ENCODE peak calls at places on chromosomes 4 and X, in eight cellular contexts. W, D, K, A, N, E, R and X are unnamed samples.

GRCh38 chr4:152327606-152328453 is 208.1 kb downstream of the FBXW7 start:
- DNase-seq in A (no peak), E (no peak), K (no peak), W (no peak), R (no peak), D (no peak), N (no peak), X (no peak)

GRCh38 chr4:80015407-80016189 is 57.4 kb downstream of the ANTXR2 start:
- DNase-seq in A (no peak), N (no peak), D (no peak), R (no peak), E (no peak), K (no peak), W (no peak), X (no peak)

GRCh38 chr4:128601992-128602695 is 207.4 kb upstream of the JADE1 start:
- DNase-seq in R (no peak), W (no peak), N (peak), E (peak), D (no peak), A (no peak), K (no peak), X (no peak)

GRCh38 chr4:168484626-168485025 is 4.3 kb upstream of the DDX60L start:
- DNase-seq in R (no peak), E (peak), N (peak), A (no peak), K (no peak), W (no peak), D (no peak), X (no peak)

GRCh38 chrX:77505227-77505626 is 58.0 kb downstream of the FGF16 start:
- DNase-seq in R (no peak), K (no peak), W (no peak), D (no peak), N (peak), A (peak), E (peak), X (no peak)

GRCh38 chr4:6894528-6895498 is 14.8 kb upstream of the TBC1D14 start:
- DNase-seq in R (no peak), N (no peak), A (no peak), W (no peak), K (no peak), E (no peak), D (no peak), X (no peak)

GRCh38 chrX:148537556-148538182 is 37.3 kb downstream of the AFF2 start:
- DNase-seq in W (no peak), E (no peak), D (no peak), A (no peak), R (no peak), N (no peak), K (no peak), X (no peak)

GRCh38 chrX:41491267-41492004 is 44.3 kb downstream of the NYX start:
- DNase-seq in R (no peak), K (no peak), N (peak), D (no peak), W (peak), A (peak), E (peak), X (no peak)

GRCh38 chr4:60682901-60683300 is 517.2 kb upstream of the ADGRL3 start:
- DNase-seq in W (no peak), N (no peak), E (peak), R (no peak), A (no peak), K (no peak), D (no peak), X (no peak)

GRCh38 chr4:140061194-140061593 is 92.8 kb downstream of the MAML3 start:
- DNase-seq in R (no peak), K (no peak), W (no peak), A (no peak), N (peak), D (no peak), E (no peak), X (no peak)

GRCh38 chr4:109011241-109012031 is 248.6 kb upstream of the ETNPPL start:
- DNase-seq in E (no peak), W (no peak), A (no peak), N (no peak), D (no peak), R (no peak), K (no peak), X (no peak)

GRCh38 chr4:71538528-71538927 is 199.7 kb downstream of the SLC4A4 start:
- DNase-seq in K (no peak), E (no peak), A (no peak), N (no peak), R (no peak), D (no peak), W (no peak), X (no peak)

GRCh38 chrX:9746148-9746880 is 19.3 kb downstream of the GPR143 start:
- DNase-seq in K (no peak), W (no peak), D (no peak), E (peak), N (no peak), A (peak), R (no peak), X (no peak)

GRCh38 chrX:101986571-101986970 is 54.7 kb upstream of the ZMAT1 start:
- DNase-seq in A (peak), W (no peak), N (no peak), R (no peak), E (no peak), D (no peak), K (no peak), X (no peak)

GRCh38 chrX:54180403-54180802 is 2.7 kb downstream of the FAM120C start:
- DNase-seq in R (no peak), N (no peak), W (no peak), K (no peak), A (no peak), D (no peak), E (peak), X (no peak)

GRCh38 chr4:147367841-147368385 is 113.0 kb upstream of the EDNRA start:
- DNase-seq in D (no peak), N (peak), E (no peak), K (no peak), W (no peak), R (no peak), A (no peak), X (no peak)

GRCh38 chr4:75248770-75249467 is 265.3 kb downstream of the RCHY1 start:
- DNase-seq in K (no peak), A (no peak), D (no peak), E (no peak), W (no peak), N (no peak), R (no peak), X (no peak)

GRCh38 chrX:12949927-12950656 is 24.8 kb upstream of the TMSB4X start:
- DNase-seq in W (no peak), N (peak), K (no peak), D (peak), R (no peak), A (no peak), E (peak), X (peak)

GRCh38 chr4:182749768-182750167 is 167.4 kb downstream of the DCTD start:
- DNase-seq in N (no peak), R (no peak), A (no peak), D (no peak), E (peak), W (no peak), K (no peak), X (no peak)

GRCh38 chr4:110071466-110071865 is 126.9 kb downstream of the ELOVL6 start:
- DNase-seq in E (no peak), R (no peak), A (no peak), D (no peak), N (no peak), K (no peak), W (no peak), X (peak)

GRCh38 chrX:107936434-107936730 is 45.8 kb downstream of the TEX13B start:
- DNase-seq in D (no peak), A (no peak), K (no peak), E (no peak), R (no peak), N (no peak), W (no peak), X (no peak)

GRCh38 chr4:133130171-133130570 is 18.9 kb upstream of the PCDH10 start:
- DNase-seq in E (no peak), N (no peak), K (no peak), W (no peak), A (no peak), R (no peak), D (no peak), X (no peak)

GRCh38 chr4:7755529-7755928 is 184.1 kb downstream of the AFAP1 start:
- DNase-seq in W (no peak), A (no peak), E (no peak), N (no peak), R (no peak), K (no peak), D (no peak), X (peak)

GRCh38 chr4:53489279-53489889 is 101.9 kb downstream of the LNX1 start:
- DNase-seq in E (peak), K (no peak), D (peak), R (no peak), A (no peak), W (no peak), N (no peak), X (no peak)

GRCh38 chr4:87123241-87123640 is 97.2 kb downstream of the KLHL8 start:
- DNase-seq in K (no peak), W (no peak), D (no peak), N (no peak), A (no peak), R (no peak), E (no peak), X (no peak)

GRCh38 chr4:110869114-110869513 is 246.2 kb upstream of the PITX2 start:
- DNase-seq in N (peak), K (no peak), E (peak), A (no peak), D (no peak), W (no peak), R (no peak), X (no peak)

GRCh38 chrX:13470680-13470967 is 98.8 kb upstream of the EGFL6 start:
- DNase-seq in A (no peak), D (peak), N (no peak), R (no peak), K (no peak), W (no peak), E (no peak), X (no peak)

GRCh38 chr4:74376888-74377483 is 12.0 kb downstream of the EREG start:
- DNase-seq in W (no peak), A (peak), K (peak), E (peak), D (peak), R (no peak), N (peak), X (no peak)

GRCh38 chrX:153816821-153817220 is 13.5 kb downstream of the PDZD4 start:
- DNase-seq in D (no peak), N (no peak), A (peak), W (no peak), E (no peak), K (no peak), R (no peak), X (no peak)

GRCh38 chr4:16785800-16786527 is 112.5 kb downstream of the LDB2 start:
- DNase-seq in D (peak), E (no peak), K (no peak), A (no peak), W (no peak), R (no peak), N (no peak), X (no peak)

GRCh38 chrX:2578864-2579263 is 78.1 kb upstream of the DHRSX start:
- DNase-seq in N (no peak), K (no peak), D (no peak), E (no peak), R (no peak), W (no peak), A (no peak), X (no peak)

GRCh38 chr4:34148322-34148908 is 2095.9 kb downstream of the ARAP2 start:
- DNase-seq in K (no peak), D (no peak), N (no peak), E (no peak), A (no peak), R (no peak), W (no peak), X (no peak)

GRCh38 chr4:41176357-41176756 is 38.0 kb downstream of the APBB2 start:
- DNase-seq in W (no peak), R (no peak), D (no peak), K (no peak), N (peak), E (no peak), A (no peak), X (no peak)

GRCh38 chrX:31301941-31302340 is 230.1 kb upstream of the FTHL17 start:
- DNase-seq in N (no peak), K (no peak), W (no peak), D (no peak), R (no peak), A (no peak), E (no peak), X (no peak)